ENCODE peak calls at places on chromosomes 5 and 9, in four cellular contexts. I is neuronal stem cell, Z is NCI-H510A treated with DMSO at 0.1 percent for 48 hours, H is stromal cell of bone marrow. P is an unnamed sample.

GRCh38 chr5:66603881-66604280 is 7.7 kb downstream of the MAST4 start:
- DNase-seq in I (no peak), Z (no peak), H (no peak), P (no peak)

GRCh38 chr5:17182966-17183365 is 34.5 kb upstream of the BASP1 start:
- DNase-seq in I (no peak), Z (no peak), H (no peak), P (no peak)

GRCh38 chr9:121736147-121736721 is 84.8 kb downstream of the DAB2IP start:
- DNase-seq in I (peak), Z (no peak), H (no peak), P (peak)

GRCh38 chr5:123916331-123917121 is 404.5 kb downstream of the CSNK1G3 start:
- DNase-seq in I (no peak), Z (peak), H (peak), P (peak)

GRCh38 chr9:36154213-36154952 is 14.8 kb upstream of the CCIN start:
- DNase-seq in I (no peak), Z (no peak), H (peak), P (peak)

GRCh38 chr5:168793844-168794837 is 215.0 kb upstream of the PANK3 start:
- DNase-seq in I (no peak), Z (no peak), H (peak), P (no peak)

GRCh38 chr5:126385509-126385908 is 37.7 kb upstream of the GRAMD2B start:
- DNase-seq in I (no peak), Z (no peak), H (no peak), P (no peak)

GRCh38 chr5:96765043-96765442 is 42.7 kb downstream of the ERAP1 start:
- DNase-seq in I (no peak), Z (no peak), H (no peak), P (no peak)

GRCh38 chr5:43852276-43852675 is 249.3 kb downstream of the NNT start:
- DNase-seq in I (no peak), Z (no peak), H (no peak), P (peak)

GRCh38 chr9:15277400-15278137 is 29.4 kb downstream of the TTC39B start:
- DNase-seq in I (no peak), Z (peak), H (peak), P (no peak)

GRCh38 chr9:16413509-16414016 is 456.9 kb downstream of the BNC2 start:
- DNase-seq in I (no peak), Z (no peak), H (peak), P (no peak)

GRCh38 chr5:1807479-1808185 is 6.4 kb downstream of the NDUFS6 start:
- DNase-seq in I (no peak), Z (no peak), H (no peak), P (no peak)

GRCh38 chr9:35935755-35936509 is 22.0 kb downstream of the OR2S2 start:
- DNase-seq in I (no peak), Z (no peak), H (peak), P (peak)

GRCh38 chr5:67900515-67900914 is 315.0 kb upstream of the PIK3R1 start:
- DNase-seq in I (no peak), Z (no peak), H (peak), P (no peak)

GRCh38 chr5:76604838-76605237 is 18.4 kb downstream of the F2RL2 start:
- DNase-seq in I (no peak), Z (no peak), H (peak), P (peak)

GRCh38 chr9:20683351-20684034 is 566 bp upstream of the FOCAD start:
- DNase-seq in I (no peak), Z (no peak), H (peak), P (peak)

GRCh38 chr5:179777909-179778308 is 15.9 kb upstream of the LTC4S start:
- DNase-seq in I (no peak), Z (no peak), H (no peak), P (no peak)

GRCh38 chr9:129640871-129641750 is 840 bp downstream of the ASB6 start:
- DNase-seq in I (no peak), Z (no peak), H (no peak), P (no peak)

GRCh38 chr9:105007143-105007542 is 79.2 kb upstream of the ABCA1 start:
- DNase-seq in I (no peak), Z (no peak), H (peak), P (no peak)

GRCh38 chr9:129174102-129174723 is 3.8 kb downstream of the IER5L start:
- DNase-seq in I (peak), Z (peak), H (peak), P (peak)

GRCh38 chr5:63213256-63213655 is 634.6 kb downstream of the LRRC70 start:
- DNase-seq in I (no peak), Z (no peak), H (no peak), P (no peak)

GRCh38 chr9:137083418-137084004 is 3.3 kb upstream of the MAN1B1 start:
- DNase-seq in I (no peak), Z (no peak), H (peak), P (peak)

GRCh38 chr5:103624035-103624461 is 61.5 kb upstream of the NUDT12 start:
- DNase-seq in I (no peak), Z (no peak), H (peak), P (no peak)

GRCh38 chr5:133925866-133926488 is 42.4 kb downstream of the C5orf15 start:
- DNase-seq in I (no peak), Z (no peak), H (no peak), P (no peak)

GRCh38 chr9:134378901-134379338 is 52.7 kb downstream of the RXRA start:
- DNase-seq in I (no peak), Z (no peak), H (no peak), P (no peak)

GRCh38 chr9:130866474-130866965 is 30.1 kb downstream of the QRFP start:
- DNase-seq in I (peak), Z (peak), H (peak), P (peak)

GRCh38 chr5:51748667-51749066 is 365.4 kb downstream of the ISL1 start:
- DNase-seq in I (no peak), Z (no peak), H (no peak), P (no peak)

GRCh38 chr5:179805070-179805528 is 1.6 kb downstream of the MGAT4B start:
- DNase-seq in I (no peak), Z (no peak), H (no peak), P (no peak)

GRCh38 chr9:135887585-135888050 is 19.7 kb downstream of the CAMSAP1 start:
- DNase-seq in I (no peak), Z (peak), H (no peak), P (peak)

GRCh38 chr5:169706070-169706469 is 69.0 kb downstream of the DOCK2 start:
- DNase-seq in I (no peak), Z (no peak), H (no peak), P (no peak)

GRCh38 chr5:148561712-148562365 is 92.5 kb downstream of the HTR4 start:
- DNase-seq in I (peak), Z (no peak), H (no peak), P (no peak)

GRCh38 chr9:5931657-5932056 is 41.0 kb downstream of the MLANA start:
- DNase-seq in I (no peak), Z (no peak), H (no peak), P (no peak)

GRCh38 chr5:120415985-120416384 is 48.1 kb upstream of the PRR16 start:
- DNase-seq in I (no peak), Z (no peak), H (no peak), P (no peak)

GRCh38 chr5:36897616-36898015 is 21.0 kb downstream of the NIPBL start:
- DNase-seq in I (no peak), Z (no peak), H (no peak), P (peak)

GRCh38 chr5:141567513-141568117 is 51.2 kb downstream of the DIAPH1 start:
- DNase-seq in I (no peak), Z (no peak), H (no peak), P (peak)

GRCh38 chr5:5266296-5266695 is 126.2 kb downstream of the ADAMTS16 start:
- DNase-seq in I (no peak), Z (no peak), H (no peak), P (no peak)

GRCh38 chr9:22010881-22011625 is 1.9 kb upstream of the CDKN2B start:
- DNase-seq in I (no peak), Z (no peak), H (no peak), P (peak)

GRCh38 chr5:16536246-16536645 is 70.6 kb upstream of the ZNF622 start:
- DNase-seq in I (no peak), Z (no peak), H (no peak), P (no peak)

P was measured in cardiac muscle cell.